ENCODE peak calls at places on chromosomes 13 and 19, in nine cellular contexts. One of them, this sample, is unnamed. For H3K9me3, the result is how much of the 10 kb centered on the place peaks cover.

GRCh38 chr19:4130635-4131438 is 6.9 kb upstream of the MAP2K2 start:
- DNase-seq in A549: peak
- DNase-seq in ovary: no peak
- DNase-seq in transverse colon: peak
- DNase-seq in GM12878: no peak
- DNase-seq in stomach: no peak
- DNase-seq in K562: peak
- DNase-seq in tibial nerve: no peak
- DNase-seq in H1: no peak
- DNase-seq in this sample: no peak

GRCh38 chr13:24254151-24254810 is 55.1 kb upstream of the C1QTNF9 start:
- DNase-seq in A549: no peak
- DNase-seq in ovary: no peak
- DNase-seq in transverse colon: no peak
- DNase-seq in GM12878: no peak
- DNase-seq in stomach: no peak
- DNase-seq in K562: no peak
- DNase-seq in tibial nerve: no peak
- DNase-seq in H1: no peak
- DNase-seq in this sample: peak

GRCh38 chr19:45187421-45188100 is 9.0 kb downstream of the BLOC1S3 start:
- DNase-seq in A549: peak
- DNase-seq in ovary: no peak
- DNase-seq in transverse colon: no peak
- DNase-seq in GM12878: no peak
- DNase-seq in stomach: no peak
- DNase-seq in K562: peak
- DNase-seq in tibial nerve: no peak
- DNase-seq in H1: no peak
- DNase-seq in this sample: no peak

GRCh38 chr19:46859637-46860124 is 1.1 kb upstream of the ARHGAP35 start:
- DNase-seq in A549: peak
- DNase-seq in ovary: peak
- DNase-seq in transverse colon: peak
- DNase-seq in GM12878: no peak
- DNase-seq in stomach: peak
- DNase-seq in K562: peak
- DNase-seq in tibial nerve: peak
- DNase-seq in H1: no peak
- DNase-seq in this sample: peak

GRCh38 chr19:5001547-5002131 is 32.7 kb downstream of the KDM4B start:
- DNase-seq in A549: peak
- DNase-seq in ovary: no peak
- DNase-seq in transverse colon: no peak
- DNase-seq in GM12878: no peak
- DNase-seq in stomach: no peak
- DNase-seq in K562: peak
- DNase-seq in tibial nerve: no peak
- DNase-seq in H1: no peak
- DNase-seq in this sample: no peak

GRCh38 chr13:41565221-41565620 is 107.9 kb downstream of the RGCC start:
- DNase-seq in A549: no peak
- DNase-seq in ovary: no peak
- DNase-seq in transverse colon: no peak
- DNase-seq in GM12878: no peak
- DNase-seq in stomach: no peak
- DNase-seq in K562: no peak
- DNase-seq in tibial nerve: no peak
- DNase-seq in H1: no peak
- DNase-seq in this sample: no peak

GRCh38 chr19:4744451-4745170 is 21.0 kb upstream of the DPP9 start:
- DNase-seq in A549: no peak
- DNase-seq in ovary: peak
- DNase-seq in transverse colon: no peak
- DNase-seq in GM12878: no peak
- DNase-seq in stomach: no peak
- DNase-seq in K562: peak
- DNase-seq in tibial nerve: peak
- DNase-seq in H1: no peak
- DNase-seq in this sample: peak

GRCh38 chr19:18762125-18763023 is 28.7 kb downstream of the COMP start:
- DNase-seq in A549: no peak
- DNase-seq in ovary: peak
- DNase-seq in transverse colon: peak
- DNase-seq in GM12878: no peak
- DNase-seq in stomach: peak
- DNase-seq in K562: no peak
- DNase-seq in tibial nerve: peak
- DNase-seq in H1: no peak
- DNase-seq in this sample: peak

GRCh38 chr19:11848200-11848593 is 329 bp upstream of the ZNF439 start:
- DNase-seq in A549: no peak
- DNase-seq in ovary: peak
- DNase-seq in transverse colon: no peak
- DNase-seq in GM12878: no peak
- DNase-seq in stomach: no peak
- DNase-seq in K562: no peak
- DNase-seq in tibial nerve: no peak
- DNase-seq in H1: no peak
- DNase-seq in this sample: no peak

GRCh38 chr13:47611664-47612288 is 389.3 kb downstream of the SUCLA2 start:
- DNase-seq in A549: no peak
- DNase-seq in ovary: no peak
- DNase-seq in transverse colon: no peak
- DNase-seq in GM12878: no peak
- DNase-seq in stomach: no peak
- DNase-seq in K562: no peak
- DNase-seq in tibial nerve: no peak
- DNase-seq in H1: no peak
- DNase-seq in this sample: no peak

GRCh38 chr19:21513651-21514050 is 8.2 kb downstream of the ZNF429 start:
- DNase-seq in A549: no peak
- DNase-seq in ovary: no peak
- DNase-seq in transverse colon: no peak
- DNase-seq in GM12878: no peak
- DNase-seq in stomach: no peak
- DNase-seq in K562: no peak
- DNase-seq in tibial nerve: no peak
- DNase-seq in H1: no peak
- DNase-seq in this sample: no peak

GRCh38 chr19:37401078-37401477 is 30.2 kb downstream of the ZNF527 start:
- DNase-seq in A549: no peak
- DNase-seq in ovary: no peak
- DNase-seq in transverse colon: no peak
- DNase-seq in GM12878: no peak
- DNase-seq in stomach: no peak
- DNase-seq in K562: no peak
- DNase-seq in tibial nerve: no peak
- DNase-seq in H1: no peak
- DNase-seq in this sample: no peak

GRCh38 chr19:37403403-37403802 is 32.5 kb downstream of the ZNF527 start:
- DNase-seq in A549: no peak
- DNase-seq in ovary: no peak
- DNase-seq in transverse colon: no peak
- DNase-seq in GM12878: no peak
- DNase-seq in stomach: no peak
- DNase-seq in K562: no peak
- DNase-seq in tibial nerve: no peak
- DNase-seq in H1: no peak
- DNase-seq in this sample: no peak
- H3K9me3 ChIP-seq in A549: half or more
- H3K9me3 ChIP-seq in ovary: under half
- H3K9me3 ChIP-seq in transverse colon: half or more
- H3K9me3 ChIP-seq in GM12878: under half
- H3K9me3 ChIP-seq in stomach: half or more
- H3K9me3 ChIP-seq in K562: under half
- H3K9me3 ChIP-seq in tibial nerve: under half
- H3K9me3 ChIP-seq in H1: half or more
- H3K9me3 ChIP-seq in this sample: under half

GRCh38 chr19:55005684-55006488 is 32.2 kb downstream of the GP6 start:
- DNase-seq in A549: peak
- DNase-seq in ovary: no peak
- DNase-seq in transverse colon: no peak
- DNase-seq in GM12878: peak
- DNase-seq in stomach: no peak
- DNase-seq in K562: peak
- DNase-seq in tibial nerve: peak
- DNase-seq in H1: no peak
- DNase-seq in this sample: no peak
- TF ChIP-seq EP300 in A549: no peak
- TF ChIP-seq EP300 in ovary: no peak
- TF ChIP-seq EP300 in transverse colon: no peak
- TF ChIP-seq EP300 in GM12878: no peak
- TF ChIP-seq EP300 in stomach: no peak
- TF ChIP-seq EP300 in K562: peak
- TF ChIP-seq EP300 in tibial nerve: peak
- TF ChIP-seq EP300 in H1: no peak
- TF ChIP-seq EP300 in this sample: no peak

GRCh38 chr13:110888390-110888789 is 26.5 kb downstream of the ANKRD10 start:
- DNase-seq in A549: no peak
- DNase-seq in ovary: no peak
- DNase-seq in transverse colon: no peak
- DNase-seq in GM12878: no peak
- DNase-seq in stomach: no peak
- DNase-seq in K562: no peak
- DNase-seq in tibial nerve: no peak
- DNase-seq in H1: no peak
- DNase-seq in this sample: no peak

GRCh38 chr13:110893571-110893970 is 21.3 kb downstream of the ANKRD10 start:
- DNase-seq in A549: no peak
- DNase-seq in ovary: no peak
- DNase-seq in transverse colon: no peak
- DNase-seq in GM12878: no peak
- DNase-seq in stomach: no peak
- DNase-seq in K562: no peak
- DNase-seq in tibial nerve: no peak
- DNase-seq in H1: no peak
- DNase-seq in this sample: no peak

GRCh38 chr13:110887242-110887954 is 27.5 kb downstream of the ANKRD10 start:
- DNase-seq in A549: no peak
- DNase-seq in ovary: no peak
- DNase-seq in transverse colon: no peak
- DNase-seq in GM12878: no peak
- DNase-seq in stomach: no peak
- DNase-seq in K562: no peak
- DNase-seq in tibial nerve: no peak
- DNase-seq in H1: no peak
- DNase-seq in this sample: no peak

GRCh38 chr13:110887955-110888333 is 26.9 kb downstream of the ANKRD10 start:
- DNase-seq in A549: no peak
- DNase-seq in ovary: no peak
- DNase-seq in transverse colon: no peak
- DNase-seq in GM12878: no peak
- DNase-seq in stomach: no peak
- DNase-seq in K562: no peak
- DNase-seq in tibial nerve: no peak
- DNase-seq in H1: no peak
- DNase-seq in this sample: no peak

DNA sequence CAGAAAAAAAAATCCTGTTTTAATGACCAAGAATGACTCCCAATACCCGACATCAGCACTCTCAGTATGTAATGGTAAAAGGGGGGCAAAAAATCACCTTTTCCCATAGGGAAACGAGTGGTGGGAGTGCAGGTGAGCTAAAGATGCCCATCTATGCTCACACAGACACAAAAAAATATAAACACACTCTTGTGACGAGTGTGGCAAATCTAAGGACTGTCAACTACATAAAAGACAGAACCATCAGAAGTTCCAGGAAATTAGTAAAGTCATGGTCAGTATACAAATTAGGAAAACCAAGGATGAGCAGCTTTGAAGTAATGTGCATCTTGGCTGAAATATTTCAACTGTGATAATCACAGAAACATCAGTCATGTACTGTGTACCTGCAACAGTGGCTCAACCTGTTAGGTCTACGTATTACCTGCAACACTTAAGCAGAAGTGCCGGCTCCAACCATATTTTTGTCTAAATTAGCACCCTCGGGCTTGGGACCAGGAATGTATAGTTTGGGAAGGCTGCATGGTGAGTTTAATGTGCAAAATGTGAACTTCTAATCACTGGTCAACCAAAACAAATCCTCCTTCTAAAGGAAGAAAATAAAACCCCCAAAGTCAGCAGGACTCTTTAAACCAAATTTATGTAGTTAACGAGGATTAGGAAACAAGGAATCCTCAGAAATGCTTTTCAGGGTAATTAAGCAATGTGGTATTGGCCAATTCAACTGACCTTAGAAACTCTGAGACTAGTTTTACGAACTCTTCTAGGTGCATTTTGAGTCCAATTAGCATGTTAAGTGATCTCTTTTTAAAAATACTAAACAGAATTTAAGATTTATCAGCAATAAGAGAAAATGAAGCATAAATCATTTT is 24.4 kb downstream of the ANKRD10 start:
- DNase-seq in A549: no peak
- DNase-seq in ovary: no peak
- DNase-seq in transverse colon: no peak
- DNase-seq in GM12878: no peak
- DNase-seq in stomach: no peak
- DNase-seq in K562: no peak
- DNase-seq in tibial nerve: no peak
- DNase-seq in H1: no peak
- DNase-seq in this sample: no peak
- TF ChIP-seq POLR2A in A549: no peak
- TF ChIP-seq POLR2A in ovary: no peak
- TF ChIP-seq POLR2A in transverse colon: no peak
- TF ChIP-seq POLR2A in GM12878: no peak
- TF ChIP-seq POLR2A in stomach: no peak
- TF ChIP-seq POLR2A in K562: peak
- TF ChIP-seq POLR2A in tibial nerve: no peak
- TF ChIP-seq POLR2A in H1: peak
- TF ChIP-seq POLR2A in this sample: no peak

GRCh38 chr13:64371045-64371444 is 2859.1 kb downstream of the PCDH9 start:
- DNase-seq in A549: no peak
- DNase-seq in ovary: no peak
- DNase-seq in transverse colon: no peak
- DNase-seq in GM12878: no peak
- DNase-seq in stomach: no peak
- DNase-seq in K562: no peak
- DNase-seq in tibial nerve: no peak
- DNase-seq in H1: no peak
- DNase-seq in this sample: no peak

GRCh38 chr13:64369121-64369520 is 2861.0 kb downstream of the PCDH9 start:
- DNase-seq in A549: no peak
- DNase-seq in ovary: no peak
- DNase-seq in transverse colon: no peak
- DNase-seq in GM12878: no peak
- DNase-seq in stomach: no peak
- DNase-seq in K562: no peak
- DNase-seq in tibial nerve: no peak
- DNase-seq in H1: no peak
- DNase-seq in this sample: no peak

DNA sequence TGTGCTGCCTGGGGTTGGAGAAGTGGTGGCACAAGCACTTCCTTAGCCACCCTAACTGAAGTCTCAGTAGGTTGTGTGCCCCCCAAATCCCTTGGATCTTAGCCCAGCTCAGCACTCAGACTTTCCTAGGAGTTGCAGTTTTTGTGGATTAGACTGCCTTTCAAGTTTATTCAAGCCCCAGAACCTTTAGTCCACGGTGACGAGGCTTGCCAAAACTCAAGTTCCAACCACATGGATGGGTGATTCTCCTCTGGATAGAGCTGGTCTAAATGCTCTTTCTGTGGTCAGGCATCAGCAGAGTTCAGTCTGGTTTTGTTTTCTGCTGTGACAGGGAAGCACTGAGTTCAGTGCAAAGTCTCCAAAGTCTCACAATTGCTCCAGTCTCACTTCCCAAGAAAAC is 2858.7 kb downstream of the PCDH9 start:
- DNase-seq in A549: no peak
- DNase-seq in ovary: no peak
- DNase-seq in transverse colon: no peak
- DNase-seq in GM12878: no peak
- DNase-seq in stomach: no peak
- DNase-seq in K562: no peak
- DNase-seq in tibial nerve: no peak
- DNase-seq in H1: no peak
- DNase-seq in this sample: no peak
- H3K9me3 ChIP-seq in A549: under half
- H3K9me3 ChIP-seq in ovary: under half
- H3K9me3 ChIP-seq in transverse colon: under half
- H3K9me3 ChIP-seq in GM12878: under half
- H3K9me3 ChIP-seq in stomach: under half
- H3K9me3 ChIP-seq in K562: under half
- H3K9me3 ChIP-seq in tibial nerve: under half
- H3K9me3 ChIP-seq in H1: under half
- H3K9me3 ChIP-seq in this sample: under half

This sample was measured in sigmoid colon.